ENCODE peak calls at places on chromosomes 2 and 18, in seven cellular contexts. L, A, D, U, T, G and F are unnamed samples.
A peak's percentile ranks its signal among the peaks of the same experiment; 100 is the strongest.

GRCh38 chr2:241635756-241636155 is 1.2 kb downstream of the THAP4 start:
- DNase-seq in L (no peak), T (no peak), G (no peak), U (no peak), D (no peak), A (no peak), F (no peak)

GRCh38 chr2:11492720-11493119 is 26.8 kb upstream of the E2F6 start:
- DNase-seq in G (no peak), D (no peak), T (no peak), A (no peak), L (no peak), U (no peak), F (no peak)

GRCh38 chr2:8515390-8515761 is 166.5 kb upstream of the ID2 start:
- DNase-seq in U (no peak), G (no peak), T (peak; percentile 74), A (no peak), L (no peak), D (no peak), F (no peak)

GRCh38 chr2:206158563-206159345 is 490 bp downstream of the NDUFS1 start:
- DNase-seq in U (no peak), G (peak; percentile 42), L (no peak), D (no peak), T (peak; percentile 41), A (peak; percentile 31), F (no peak)

GRCh38 chr2:143241403-143242088 is 112.3 kb downstream of the ARHGAP15 start:
- DNase-seq in U (no peak), G (peak; percentile 29), L (no peak), A (no peak), T (no peak), D (no peak), F (no peak)

GRCh38 chr18:28458751-28459150 is 281.8 kb upstream of the CDH2 start:
- DNase-seq in U (no peak), G (no peak), A (no peak), D (no peak), L (no peak), T (no peak), F (no peak)

GRCh38 chr2:128313076-128313836 is 5.4 kb downstream of the HS6ST1 start:
- DNase-seq in D (no peak), L (no peak), T (peak; percentile 44), G (peak; percentile 72), U (no peak), A (peak; percentile 63), F (no peak)

GRCh38 chr2:111194835-111195621 is 74.3 kb downstream of the BCL2L11 start:
- DNase-seq in G (no peak), U (no peak), A (no peak), T (no peak), D (no peak), L (no peak), F (no peak)

GRCh38 chr2:66553370-66553769 is 118.4 kb downstream of the MEIS1 start:
- DNase-seq in D (peak; percentile 78), G (no peak), T (peak; percentile 36), U (no peak), L (peak; percentile 52), A (no peak), F (no peak)

GRCh38 chr18:51151568-51152511 is 45.6 kb downstream of the MEX3C start:
- DNase-seq in U (no peak), A (no peak), L (no peak), G (no peak), D (no peak), T (no peak), F (no peak)

GRCh38 chr2:209305746-209306196 is 118.1 kb upstream of the MAP2 start:
- DNase-seq in U (no peak), T (no peak), D (no peak), L (no peak), A (no peak), G (no peak), F (no peak)

GRCh38 chr2:165462433-165462832 is 7.1 kb upstream of the CSRNP3 start:
- DNase-seq in A (no peak), T (no peak), G (no peak), U (no peak), L (no peak), D (no peak), F (no peak)

GRCh38 chr2:128637481-128638155 is 318.9 kb upstream of the HS6ST1 start:
- DNase-seq in A (no peak), L (no peak), G (no peak), U (no peak), D (no peak), T (no peak), F (peak; percentile 1)

GRCh38 chr2:240959941-240960308 is 38.5 kb upstream of the SNED1 start:
- DNase-seq in U (no peak), L (no peak), T (no peak), G (no peak), A (no peak), D (no peak), F (no peak)

GRCh38 chr2:207706936-207707860 is 4.2 kb upstream of the CCNYL1 start:
- DNase-seq in G (no peak), L (no peak), A (no peak), D (no peak), T (no peak), U (no peak), F (no peak)

GRCh38 chr2:57981369-57981768 is 65.2 kb upstream of the VRK2 start:
- DNase-seq in L (no peak), A (peak; percentile 61), T (no peak), U (peak; percentile 54), D (no peak), G (peak; percentile 91), F (no peak)

GRCh38 chr2:67453365-67453764 is 56.2 kb downstream of the ETAA1 start:
- DNase-seq in D (no peak), L (no peak), T (peak; percentile 22), G (peak; percentile 69), U (peak; percentile 42), A (peak; percentile 70), F (no peak)

GRCh38 chr18:40017026-40017425 is 1938.0 kb upstream of the PIK3C3 start:
- DNase-seq in G (no peak), U (no peak), T (no peak), A (no peak), D (no peak), L (no peak), F (no peak)

GRCh38 chr18:40016405-40016804 is 1938.6 kb upstream of the PIK3C3 start:
- DNase-seq in T (no peak), A (no peak), D (no peak), L (no peak), G (no peak), U (no peak), F (no peak)

GRCh38 chr18:40019797-40020392 is 1935.1 kb upstream of the PIK3C3 start:
- DNase-seq in U (no peak), G (no peak), A (no peak), L (no peak), T (no peak), D (no peak), F (no peak)
- TF ChIP-seq CTCF in U (no peak), G (no peak), A (no peak), L (no peak), T (no peak), D (no peak), F (no peak)

GRCh38 chr18:3799515-3799914 is 349.5 kb downstream of the TGIF1 start:
- DNase-seq in L (no peak), A (peak; percentile 31), U (no peak), T (no peak), D (no peak), G (peak; percentile 25), F (no peak)

GRCh38 chr18:3798032-3798431 is 348.1 kb downstream of the TGIF1 start:
- DNase-seq in L (no peak), D (no peak), U (no peak), T (no peak), A (no peak), G (no peak), F (no peak)

GRCh38 chr18:3806656-3807055 is 356.7 kb downstream of the TGIF1 start:
- DNase-seq in U (no peak), L (no peak), T (no peak), G (no peak), A (no peak), D (no peak), F (no peak)

GRCh38 chr18:3804336-3804735 is 354.4 kb downstream of the TGIF1 start:
- DNase-seq in G (no peak), U (no peak), T (no peak), A (no peak), D (no peak), L (no peak), F (no peak)

GRCh38 chr18:3803350-3803749 is 353.4 kb downstream of the TGIF1 start:
- DNase-seq in G (no peak), U (no peak), A (no peak), D (no peak), T (no peak), L (no peak), F (no peak)
- TF ChIP-seq CTCF in G (no peak), U (no peak), A (no peak), D (no peak), T (no peak), L (no peak), F (no peak)

DNA sequence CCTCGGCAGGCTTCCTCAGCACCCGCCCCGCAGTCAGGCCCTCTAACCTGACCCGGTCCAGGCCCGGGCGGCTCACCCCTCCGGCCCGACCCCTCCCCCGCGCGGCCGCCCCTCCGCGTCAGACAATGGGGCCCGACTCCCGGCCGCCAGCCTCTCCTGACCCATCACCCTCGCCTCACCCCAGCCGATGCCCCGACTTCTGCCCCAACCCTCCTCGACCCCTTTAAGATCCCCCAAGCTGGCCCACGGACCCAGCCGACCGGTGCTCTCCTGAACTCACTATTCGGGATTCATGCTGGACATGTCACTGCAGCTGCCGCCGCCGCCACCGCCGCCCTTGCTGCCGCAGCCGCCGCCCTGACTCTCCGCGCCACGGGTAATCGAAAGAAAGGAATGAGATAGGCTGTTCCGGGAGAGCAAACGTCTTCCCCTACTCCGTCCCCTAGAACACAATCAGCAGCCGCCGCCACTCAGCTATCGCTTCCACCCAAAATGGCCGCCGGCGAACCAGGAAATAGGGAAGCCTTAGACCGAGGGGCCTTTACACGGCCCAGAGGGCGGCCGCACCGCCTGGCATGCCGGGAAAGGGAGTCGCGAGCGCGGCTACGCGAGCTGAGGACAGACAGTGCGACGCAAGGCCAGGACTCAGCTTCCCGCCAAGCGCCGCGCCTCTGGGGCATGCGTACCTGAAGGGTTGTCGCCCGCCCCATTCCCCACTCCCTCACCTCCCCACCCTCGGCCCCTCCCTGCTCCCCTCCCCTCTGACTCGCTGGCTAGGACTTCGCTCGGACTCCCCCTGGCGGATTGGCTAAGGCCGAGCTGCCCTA is at the start of gene RAB1A:
- DNase-seq in T (peak; percentile 100), U (peak; percentile 100), G (peak; percentile 100), D (peak; percentile 91), A (peak; percentile 100), L (peak; percentile 100), F (peak; percentile 99)
- TF ChIP-seq CTCF in T (peak; percentile 44), U (peak; percentile 23), G (peak; percentile 36), D (no peak), A (peak; percentile 49), L (peak; percentile 61), F (peak; percentile 53)

GRCh38 chr2:115165529-115166109 is 723.2 kb downstream of the DPP10 start:
- DNase-seq in A (peak; percentile 12), D (no peak), T (peak; percentile 35), G (peak; percentile 11), U (no peak), L (no peak), F (no peak)
- TF ChIP-seq CTCF in A (peak; percentile 48), D (no peak), T (peak; percentile 64), G (peak; percentile 46), U (peak; percentile 52), L (peak; percentile 54), F (peak; percentile 77)